ENCODE peak calls at places on chromosome X, in four cellular contexts. D is H1, N is IMR-90, F is neuronal stem cell. T is an unnamed sample.
A peak's percentile ranks its signal among the peaks of the same experiment; 100 is the strongest.

GRCh38 chrX:154374361-154375155 is at the start of gene FLNA:
- DNase-seq in D (no peak), N (no peak), F (no peak), T (no peak)

GRCh38 chrX:110182362-110182761 is 135.5 kb downstream of the AMMECR1 start:
- DNase-seq in D (no peak), N (peak; percentile 43), F (no peak), T (no peak)

GRCh38 chrX:64843224-64843623 is 133.0 kb downstream of the ZC4H2 start:
- DNase-seq in D (no peak), N (no peak), F (no peak), T (no peak)

GRCh38 chrX:10681167-10681566 is 60.8 kb upstream of the MID1 start:
- DNase-seq in D (no peak), N (no peak), F (no peak), T (no peak)

GRCh38 chrX:46125139-46125538 is 420.1 kb downstream of the ZNF674 start:
- DNase-seq in D (no peak), N (no peak), F (no peak), T (no peak)

GRCh38 chrX:68822641-68823410 is 6.0 kb upstream of the EFNB1 start:
- DNase-seq in D (no peak), N (peak; percentile 47), F (no peak), T (peak; percentile 65)

GRCh38 chrX:20361890-20362262 is 95.2 kb upstream of the RPS6KA3 start:
- DNase-seq in D (no peak), N (peak; percentile 75), F (no peak), T (no peak)

GRCh38 chrX:102892103-102892502 is 45.0 kb upstream of the RAB40AL start:
- DNase-seq in D (no peak), N (no peak), F (no peak), T (no peak)

GRCh38 chrX:150692296-150692695 is 900 bp upstream of the MTMR1 start:
- DNase-seq in D (no peak), N (no peak), F (no peak), T (peak; percentile 53)

GRCh38 chrX:23952984-23953907 is 45.4 kb downstream of the CXorf58 start:
- DNase-seq in D (no peak), N (no peak), F (no peak), T (peak; percentile 66)

GRCh38 chrX:69139516-69139915 is 25.7 kb downstream of the PJA1 start:
- DNase-seq in D (no peak), N (peak; percentile 50), F (no peak), T (no peak)

GRCh38 chrX:153781428-153782047 is 697 bp downstream of the SRPK3 start:
- DNase-seq in D (no peak), N (no peak), F (no peak), T (no peak)

GRCh38 chrX:23803931-23804381 is 21.0 kb downstream of the SAT1 start:
- DNase-seq in D (no peak), N (peak; percentile 67), F (no peak), T (no peak)

GRCh38 chrX:42770566-42770965 is 7.4 kb downstream of the PPP1R2C start:
- DNase-seq in D (no peak), N (no peak), F (no peak), T (no peak)

GRCh38 chrX:136258951-136259350 is 7.8 kb upstream of the MAP7D3 start:
- DNase-seq in D (no peak), N (no peak), F (no peak), T (no peak)

GRCh38 chrX:30831082-30831481 is 58.0 kb downstream of the TAB3 start:
- DNase-seq in D (no peak), N (no peak), F (peak; percentile 17), T (no peak)

GRCh38 chrX:133859860-133860259 is 125.5 kb downstream of the GPC3 start:
- DNase-seq in D (no peak), N (peak; percentile 55), F (no peak), T (no peak)

GRCh38 chrX:148540114-148540513 is 39.7 kb downstream of the AFF2 start:
- DNase-seq in D (no peak), N (no peak), F (no peak), T (peak; percentile 65)

GRCh38 chrX:139106111-139106510 is 394.6 kb upstream of the FGF13 start:
- DNase-seq in D (no peak), N (no peak), F (no peak), T (no peak)

GRCh38 chrX:149691794-149692193 is 20.1 kb upstream of the MAGEA11 start:
- DNase-seq in D (no peak), N (no peak), F (no peak), T (no peak)

DNA sequence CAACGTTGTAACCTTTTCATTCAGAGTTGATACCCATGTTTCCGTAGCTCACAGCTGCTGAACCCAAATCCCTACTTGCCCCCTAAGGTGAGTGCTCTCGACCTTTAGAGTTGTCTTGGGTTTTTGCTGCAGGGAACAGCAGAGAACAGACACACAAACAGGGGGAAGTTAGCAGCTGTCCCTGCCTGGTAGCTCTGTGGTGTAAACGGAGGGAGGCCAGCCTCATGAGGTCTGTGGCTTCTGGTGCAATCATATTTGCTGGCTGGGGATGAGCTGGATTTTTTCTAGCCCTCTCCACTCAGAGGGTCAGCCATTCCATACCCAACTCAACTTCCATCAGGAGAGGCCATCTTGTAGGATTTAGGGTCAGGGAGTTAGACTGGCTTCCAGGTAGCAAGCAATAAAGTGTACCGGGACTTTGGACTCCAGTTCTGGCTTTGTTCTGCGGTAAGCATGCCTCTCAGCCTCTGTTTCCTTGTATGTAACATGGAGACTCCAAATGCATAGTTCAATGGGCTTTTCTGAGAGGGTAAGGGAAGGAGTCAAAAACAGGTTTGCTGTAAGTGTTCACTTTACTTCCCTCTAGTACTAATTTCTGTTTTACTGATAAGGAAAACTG is 218.9 kb downstream of the MID1IP1 start:
- DNase-seq in D (no peak), N (no peak), F (no peak), T (no peak)
- H3K9ac ChIP-seq in D (no peak overlapping the region), N (no peak overlapping the region), F (no peak overlapping the region), T (no peak overlapping the region)

GRCh38 chrX:147342197-147342596 is 527.7 kb upstream of the CXorf51A start:
- DNase-seq in D (no peak), N (no peak), F (no peak), T (no peak)
- H3K9ac ChIP-seq in D (no peak overlapping the region), N (no peak overlapping the region), F (no peak overlapping the region), T (no peak overlapping the region)

DNA sequence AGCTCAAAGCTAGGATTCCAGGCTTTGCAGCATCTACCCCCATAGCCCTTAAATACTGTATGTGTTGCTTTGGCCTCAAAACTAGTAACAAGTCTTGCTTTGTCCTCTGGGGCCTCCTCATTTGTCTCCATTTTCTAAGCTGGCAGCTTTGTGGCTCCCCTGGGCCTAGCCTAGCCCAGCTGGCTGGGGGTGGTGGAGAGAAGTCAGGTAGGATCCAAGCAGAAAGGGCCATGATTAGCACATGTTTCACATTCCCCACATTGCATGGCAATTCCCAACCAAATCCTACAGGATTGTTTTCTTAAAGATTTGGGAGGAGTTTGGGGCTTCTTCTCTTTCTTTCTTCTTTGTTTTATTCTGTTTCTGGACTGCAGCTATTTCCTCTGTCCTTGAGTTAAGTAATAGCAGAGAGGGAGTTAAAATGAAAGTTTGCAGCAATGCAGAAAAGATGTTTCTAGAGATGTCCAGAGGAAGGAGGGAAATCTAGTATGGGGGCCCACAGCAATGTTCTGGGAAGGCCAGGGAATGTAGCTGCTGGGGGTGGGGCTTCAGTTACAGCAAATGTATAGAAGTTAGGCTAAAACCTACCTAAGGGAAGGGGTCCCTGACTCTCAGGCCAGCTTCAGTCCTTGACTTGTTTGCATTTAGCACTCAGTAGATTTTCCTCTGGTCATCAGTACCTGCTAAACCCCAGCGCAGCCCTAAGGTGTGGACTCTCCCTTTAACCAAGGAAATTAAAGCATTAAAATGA is 92.0 kb downstream of the SHROOM4 start:
- DNase-seq in D (no peak), N (no peak), F (no peak), T (no peak)
- H3K9ac ChIP-seq in D (no peak overlapping the region), N (no peak overlapping the region), F (no peak overlapping the region), T (no peak overlapping the region)

DNA sequence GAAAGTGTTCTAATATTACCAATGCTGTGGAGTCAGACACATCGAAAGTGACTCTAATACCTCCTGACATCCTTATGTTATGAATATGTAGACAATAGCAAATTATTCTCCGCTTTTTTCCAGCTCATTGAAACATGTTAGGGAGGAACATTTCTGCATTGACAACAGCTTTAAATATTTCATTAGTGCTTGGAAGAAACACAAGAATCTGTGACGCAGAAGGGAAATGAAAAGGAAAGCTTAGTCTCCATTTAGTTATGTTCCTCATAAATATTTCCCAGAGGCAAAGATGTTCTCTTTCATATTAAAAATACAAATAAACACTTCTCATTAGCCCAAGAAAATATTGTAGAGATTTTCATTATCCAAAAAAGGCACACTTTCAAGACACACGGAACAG is 55.7 kb upstream of the CD99 start:
- DNase-seq in D (no peak), N (no peak), F (no peak), T (no peak)
- H3K9ac ChIP-seq in D (no peak overlapping the region), N (no peak overlapping the region), F (no peak overlapping the region), T (no peak overlapping the region)

GRCh38 chrX:120486786-120487185 is 17.7 kb upstream of the LAMP2 start:
- DNase-seq in D (no peak), N (no peak), F (no peak), T (no peak)
- H3K9ac ChIP-seq in D (no peak overlapping the region), N (no peak overlapping the region), F (no peak overlapping the region), T (no peak overlapping the region)

GRCh38 chrX:130607431-130607830 is 205.6 kb downstream of the RBMX2 start:
- DNase-seq in D (no peak), N (no peak), F (no peak), T (no peak)
- H3K9ac ChIP-seq in D (no peak overlapping the region), N (no peak overlapping the region), F (no peak overlapping the region), T (no peak overlapping the region)

T was measured in Karpas-422.